ENCODE peak calls at places on chromosome 17, in four cellular contexts. F is HCT116, R is K562, M is T47D. Q is an unnamed sample.

GRCh38 chr17:17757391-17757791 is 76.1 kb downstream of the RAI1 start:
- DNase-seq in R (no peak), M (no peak), F (no peak), Q (no peak)

GRCh38 chr17:4256952-4257351 is 6.8 kb downstream of the ANKFY1 start:
- DNase-seq in F (no peak), M (no peak), R (no peak), Q (no peak)

GRCh38 chr17:77724876-77725615 is 233.5 kb upstream of the TNRC6C start:
- DNase-seq in F (no peak), R (no peak), M (no peak), Q (peak)

GRCh38 chr17:62637809-62638208 is 10.3 kb downstream of the MRC2 start:
- DNase-seq in R (no peak), M (no peak), F (peak), Q (no peak)

GRCh38 chr17:40483679-40484078 is 17.7 kb downstream of the TNS4 start:
- DNase-seq in R (no peak), M (no peak), F (no peak), Q (no peak)

GRCh38 chr17:1469231-1469852 is 13.3 kb upstream of the CRK start:
- DNase-seq in F (no peak), R (no peak), M (no peak), Q (no peak)

GRCh38 chr17:61803216-61803615 is 60.1 kb downstream of the BRIP1 start:
- DNase-seq in R (no peak), F (no peak), M (no peak), Q (no peak)

GRCh38 chr17:78278139-78278741 is 46.8 kb downstream of the TMEM235 start:
- DNase-seq in R (peak), M (no peak), F (no peak), Q (no peak)

GRCh38 chr17:12320286-12320685 is 299.6 kb downstream of the MAP2K4 start:
- DNase-seq in M (no peak), R (no peak), F (no peak), Q (no peak)

GRCh38 chr17:27929990-27930389 is 36.8 kb upstream of the LYRM9 start:
- DNase-seq in M (no peak), R (no peak), F (no peak), Q (no peak)

GRCh38 chr17:9456265-9456664 is 119.4 kb downstream of the STX8 start:
- DNase-seq in F (no peak), R (no peak), M (no peak), Q (no peak)

GRCh38 chr17:17152385-17152784 is 53.7 kb downstream of the PLD6 start:
- DNase-seq in R (no peak), M (no peak), F (no peak), Q (no peak)

GRCh38 chr17:8799001-8799850 is at the start of gene MFSD6L:
- DNase-seq in F (no peak), R (no peak), M (peak), Q (no peak)

GRCh38 chr17:61000911-61001310 is 323.3 kb downstream of the BCAS3 start:
- DNase-seq in R (no peak), M (no peak), F (no peak), Q (no peak)

GRCh38 chr17:60528828-60529227 is 2.8 kb upstream of the APPBP2 start:
- DNase-seq in F (no peak), M (no peak), R (no peak), Q (no peak)

GRCh38 chr17:42463976-42464400 is 5.3 kb downstream of the ATP6V0A1 start:
- DNase-seq in M (no peak), R (no peak), F (no peak), Q (no peak)

GRCh38 chr17:68955181-68955841 is at the start of gene ABCA8:
- DNase-seq in M (no peak), F (no peak), R (peak), Q (no peak)

GRCh38 chr17:69597898-69598692 is 183.6 kb downstream of the MAP2K6 start:
- DNase-seq in R (no peak), F (no peak), M (no peak), Q (no peak)

GRCh38 chr17:65064452-65065019 is 8.0 kb upstream of the GNA13 start:
- DNase-seq in F (no peak), M (no peak), R (peak), Q (no peak)

GRCh38 chr17:27343972-27344607 is 50.2 kb downstream of the WSB1 start:
- DNase-seq in M (no peak), F (no peak), R (no peak), Q (no peak)

GRCh38 chr17:32519769-32520701 is 33.2 kb downstream of the CDK5R1 start:
- DNase-seq in F (no peak), M (no peak), R (no peak), Q (peak)

GRCh38 chr17:60675997-60676396 is 1.7 kb upstream of the BCAS3 start:
- DNase-seq in R (no peak), F (no peak), M (no peak), Q (no peak)

GRCh38 chr17:63914471-63914870 is 3.4 kb upstream of the CSHL1 start:
- DNase-seq in F (no peak), R (no peak), M (no peak), Q (no peak)

GRCh38 chr17:83119987-83120864 is 40.8 kb downstream of the METRNL start:
- DNase-seq in R (no peak), F (no peak), M (peak), Q (peak)

GRCh38 chr17:36931096-36931696 is 6.1 kb upstream of the LHX1 start:
- DNase-seq in F (no peak), M (no peak), R (no peak), Q (no peak)

GRCh38 chr17:31528291-31528874 is 136.9 kb downstream of the RAB11FIP4 start:
- DNase-seq in R (no peak), F (no peak), M (no peak), Q (no peak)

DNA sequence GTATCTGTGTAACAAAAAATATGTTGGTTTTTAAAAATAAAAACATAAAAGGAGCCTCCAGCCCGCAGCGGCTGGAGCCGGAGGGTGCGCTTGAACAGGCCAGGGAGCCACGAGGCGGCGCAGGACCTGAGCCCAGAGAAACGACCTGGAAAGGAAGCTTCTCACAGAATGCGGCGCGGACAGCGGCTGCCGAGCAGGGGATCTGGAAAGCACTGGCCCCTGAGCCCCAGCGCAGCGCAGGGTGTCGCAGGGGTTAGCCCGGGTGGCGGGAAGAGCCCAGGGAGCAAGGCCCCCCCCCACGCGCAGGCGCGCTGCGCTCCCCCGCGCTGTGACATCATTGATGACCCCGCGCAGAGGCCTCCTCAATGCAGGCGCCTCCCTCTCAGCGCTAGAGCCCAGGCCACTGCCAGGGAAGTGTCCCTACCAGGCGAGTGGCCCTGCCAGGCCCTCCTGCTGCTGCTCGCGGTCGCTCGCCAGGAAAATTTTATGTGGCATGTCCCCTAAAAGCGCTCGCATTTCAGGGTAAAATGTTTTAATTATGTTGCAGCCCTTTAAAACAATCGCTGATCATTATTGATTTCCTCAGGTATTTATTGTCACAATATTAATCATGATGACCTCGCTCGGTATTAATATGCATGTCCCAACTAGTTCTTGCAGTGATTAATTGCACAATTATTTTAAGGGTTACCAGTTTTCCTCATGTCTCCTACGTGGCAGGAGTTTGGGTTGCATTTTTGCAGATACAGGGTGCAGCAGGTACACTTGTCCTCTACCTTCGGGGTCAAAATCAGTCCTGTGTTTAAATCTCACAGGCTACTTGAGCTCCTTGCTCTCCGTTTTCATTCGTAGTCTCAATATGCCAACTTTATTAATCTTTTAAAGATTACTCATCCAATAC is 134.2 kb downstream of the USP22 start:
- DNase-seq in F (peak), M (peak), R (peak), Q (peak)
- TF ChIP-seq JUND in F (no peak), M (no peak), R (no peak), Q (no peak)

GRCh38 chr17:11177340-11177739 is 63.7 kb upstream of the SHISA6 start:
- DNase-seq in M (no peak), R (no peak), F (no peak), Q (no peak)
- TF ChIP-seq JUND in M (no peak), R (no peak), F (no peak), Q (no peak)

DNA sequence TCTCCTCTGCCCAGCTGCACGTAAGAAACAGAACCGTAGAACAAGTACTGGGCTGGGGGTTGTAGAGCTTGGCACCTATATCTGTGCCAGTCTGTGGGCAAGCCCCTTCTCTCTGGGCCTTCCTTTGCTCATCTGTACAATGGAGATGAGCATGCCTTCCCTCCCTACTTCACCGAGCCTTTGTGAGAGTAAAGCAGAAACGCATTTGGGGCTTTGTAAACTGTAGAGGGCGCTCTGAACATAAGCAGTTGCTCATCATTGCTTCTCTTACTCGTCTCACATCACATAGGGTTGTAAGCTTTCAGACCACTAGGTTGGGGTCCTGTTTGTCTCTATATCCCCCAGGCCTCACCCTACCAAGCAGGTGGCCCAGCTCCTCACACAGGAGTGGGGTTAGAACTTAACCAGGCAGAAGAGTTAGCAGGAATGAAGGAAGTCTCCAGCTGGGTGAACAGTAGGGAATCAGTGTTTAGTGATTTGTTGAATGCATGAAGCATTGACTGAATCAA is 15.1 kb downstream of the SAMD14 start:
- DNase-seq in M (peak), F (peak), R (peak), Q (no peak)
- TF ChIP-seq JUND in M (no peak), F (no peak), R (no peak), Q (no peak)

GRCh38 chr17:56359518-56359917 is 206.2 kb downstream of the ANKFN1 start:
- DNase-seq in M (no peak), F (no peak), R (no peak), Q (no peak)

DNA sequence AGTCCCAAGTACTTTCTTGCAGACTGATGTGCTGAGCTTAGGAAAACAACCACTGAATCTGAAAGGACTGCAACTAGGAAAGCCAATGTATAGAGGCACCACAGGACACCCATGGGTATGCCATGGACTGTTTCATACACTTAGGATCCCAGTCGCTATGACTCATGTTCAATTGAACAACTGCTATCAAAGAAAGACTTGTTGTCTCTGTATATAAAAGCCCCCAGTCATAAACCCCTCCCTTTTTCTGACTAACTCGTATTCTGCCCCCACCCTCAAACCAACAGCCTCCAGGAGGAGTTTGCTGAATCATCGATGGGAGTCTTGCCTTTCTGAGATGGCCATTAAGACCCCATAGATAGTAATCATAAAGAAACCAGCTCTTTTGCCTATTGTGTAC is 205.4 kb downstream of the ANKFN1 start:
- DNase-seq in M (no peak), F (peak), R (no peak), Q (no peak)
- TF ChIP-seq JUND in M (no peak), F (no peak), R (no peak), Q (no peak)

GRCh38 chr17:76681222-76682137 is 29.3 kb downstream of the MXRA7 start:
- DNase-seq in R (peak), M (peak), F (peak), Q (no peak)

GRCh38 chr17:76676629-76677028 is 33.1 kb upstream of the ST6GALNAC1 start:
- DNase-seq in F (no peak), M (no peak), R (no peak), Q (no peak)

GRCh38 chr17:76678330-76678729 is 32.4 kb downstream of the MXRA7 start:
- DNase-seq in F (no peak), M (no peak), R (no peak), Q (no peak)

GRCh38 chr17:76677406-76677805 is 33.4 kb downstream of the MXRA7 start:
- DNase-seq in R (no peak), F (no peak), M (no peak), Q (no peak)

DNA sequence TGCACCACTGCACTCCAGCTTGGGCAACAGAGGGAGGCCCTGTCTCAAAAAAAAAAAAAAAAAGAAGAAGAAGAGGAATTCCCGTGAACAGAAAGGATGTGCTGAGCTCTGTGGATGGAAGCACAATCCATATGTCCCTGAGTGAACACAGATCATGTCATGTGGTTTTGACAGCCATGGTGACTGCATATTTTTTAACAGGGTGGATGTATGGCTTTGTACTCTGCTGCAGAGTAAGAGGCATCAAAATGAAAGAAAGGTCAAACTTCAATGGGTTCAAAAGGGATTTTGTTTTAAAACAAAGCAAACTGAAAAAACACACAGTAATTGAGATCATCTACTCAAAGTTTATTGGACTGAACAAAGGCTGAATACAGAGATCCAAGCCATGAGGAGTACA is 31.5 kb downstream of the MXRA7 start:
- DNase-seq in M (no peak), R (no peak), F (no peak), Q (no peak)
- TF ChIP-seq JUND in M (no peak), R (no peak), F (no peak), Q (no peak)

GRCh38 chr17:43701318-43701743 is 39.6 kb upstream of the MEOX1 start:
- DNase-seq in R (no peak), M (no peak), F (no peak), Q (peak)
- TF ChIP-seq JUND in R (no peak), M (no peak), F (no peak), Q (no peak)

GRCh38 chr17:58789831-58790230 is 34.2 kb downstream of the PPM1E start:
- DNase-seq in R (no peak), F (no peak), M (no peak), Q (no peak)

GRCh38 chr17:58786586-58787295 is 31.1 kb downstream of the PPM1E start:
- DNase-seq in R (no peak), F (peak), M (no peak), Q (no peak)

GRCh38 chr17:58789160-58789559 is 33.5 kb downstream of the PPM1E start:
- DNase-seq in R (no peak), F (no peak), M (no peak), Q (no peak)

GRCh38 chr17:58785097-58785496 is 29.4 kb downstream of the PPM1E start:
- DNase-seq in F (no peak), R (no peak), M (no peak), Q (no peak)

DNA sequence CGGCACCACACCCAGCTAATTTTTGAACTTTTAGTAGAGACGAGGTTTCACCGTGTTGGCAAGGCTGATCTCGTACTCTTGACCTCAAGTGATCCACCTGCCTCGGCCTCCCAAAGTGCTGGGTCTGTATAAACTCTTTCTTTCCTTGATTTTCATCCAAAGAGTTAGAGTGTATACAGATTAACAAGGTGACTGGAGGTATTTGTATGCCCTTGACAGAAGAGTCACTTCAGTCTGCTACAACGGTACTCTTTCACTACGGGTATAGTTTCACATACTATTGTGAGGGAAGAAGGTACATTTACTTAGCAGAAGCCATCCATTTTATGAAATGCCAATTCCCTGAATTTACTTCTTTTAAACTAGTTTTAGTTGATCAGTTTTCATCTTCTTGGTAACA is 32.5 kb downstream of the PPM1E start:
- DNase-seq in F (no peak), R (no peak), M (no peak), Q (no peak)
- TF ChIP-seq JUND in F (no peak), R (no peak), M (no peak), Q (no peak)

GRCh38 chr17:45132302-45132568 is at the start of gene PLCD3:
- DNase-seq in R (no peak), M (no peak), F (no peak), Q (no peak)
- TF ChIP-seq JUND in R (no peak), M (no peak), F (no peak), Q (no peak)

GRCh38 chr17:74455025-74455585 is 11.3 kb upstream of the CD300A start:
- DNase-seq in R (no peak), F (no peak), M (no peak), Q (no peak)
- TF ChIP-seq JUND in R (no peak), F (no peak), M (no peak), Q (no peak)

Q was measured in GM12878.